ENCODE peak calls at places on chromosomes 4 and X, in nine cellular contexts. E is cardiac muscle cell, Z is GM23248, Y is left ventricle myocardium inferior, H is thyroid gland, A is Caco-2, K is pancreas, F is PC-9, P is ovary. G is an unnamed sample. For H3K4me1, the result is how much of the 10 kb centered on the place peaks cover.

GRCh38 chrX:56248492-56248891 is 16.3 kb downstream of the KLF8 start:
- DNase-seq in F (no peak), E (peak), A (peak), Z (peak), Y (peak), K (peak), P (peak), H (peak), G (peak)

GRCh38 chr4:147094228-147094627 is 148.6 kb upstream of the TTC29 start:
- DNase-seq in Z (no peak), P (no peak), A (no peak), H (peak), F (no peak), K (no peak), E (peak), Y (no peak), G (peak)

GRCh38 chrX:150363561-150364346 is 637 bp downstream of the MAMLD1 start:
- DNase-seq in Y (peak), A (no peak), F (no peak), Z (peak), E (peak), H (peak), K (peak), P (no peak), G (no peak)

GRCh38 chr4:80425701-80426100 is 90.2 kb downstream of the CFAP299 start:
- DNase-seq in Y (no peak), F (no peak), P (no peak), H (no peak), E (no peak), A (no peak), K (no peak), Z (no peak), G (no peak)

GRCh38 chr4:155966661-155967060 is 13.0 kb upstream of the CTSO start:
- DNase-seq in E (no peak), Y (no peak), A (no peak), P (no peak), F (no peak), H (no peak), K (no peak), Z (no peak), G (no peak)

GRCh38 chr4:189341881-189342280 is 598.8 kb upstream of the FRG1 start:
- DNase-seq in A (no peak), H (no peak), P (no peak), Z (no peak), K (no peak), F (no peak), E (no peak), Y (no peak), G (no peak)

GRCh38 chrX:72274526-72274925 is 2.5 kb downstream of the RPS4X start:
- DNase-seq in Z (no peak), H (no peak), P (no peak), F (no peak), K (no peak), Y (no peak), E (no peak), A (no peak), G (no peak)

GRCh38 chr4:78510681-78511080 is 40.9 kb upstream of the ANXA3 start:
- DNase-seq in Y (no peak), P (no peak), K (no peak), Z (no peak), F (no peak), H (no peak), A (no peak), E (no peak), G (no peak)

GRCh38 chr4:499563-499962 is 553 bp downstream of the PIGG start:
- DNase-seq in K (no peak), H (no peak), Z (peak), P (no peak), A (no peak), E (no peak), F (no peak), Y (no peak), G (peak)

GRCh38 chr4:81314196-81314896 is 99.3 kb upstream of the PRKG2 start:
- DNase-seq in A (peak), H (peak), P (no peak), E (peak), Y (peak), F (no peak), Z (peak), K (peak), G (no peak)

GRCh38 chr4:92303621-92304027 is at the start of gene GRID2:
- DNase-seq in E (peak), K (peak), A (no peak), Z (peak), P (peak), Y (no peak), H (peak), F (no peak), G (peak)

GRCh38 chr4:127732623-127733199 is 2.5 kb downstream of the SLC25A31 start:
- DNase-seq in Z (peak), P (no peak), E (peak), H (no peak), K (no peak), A (no peak), F (peak), Y (no peak), G (no peak)

GRCh38 chr4:81688085-81688484 is 216.4 kb upstream of the RASGEF1B start:
- DNase-seq in F (no peak), P (no peak), Z (peak), Y (no peak), A (no peak), E (no peak), K (no peak), H (no peak), G (no peak)

GRCh38 chrX:108353452-108353851 is 84.8 kb downstream of the COL4A6 start:
- DNase-seq in K (no peak), E (no peak), Y (no peak), A (no peak), Z (no peak), F (no peak), P (no peak), H (no peak), G (no peak)

GRCh38 chrX:11724122-11725017 is 33.7 kb upstream of the MSL3 start:
- DNase-seq in H (peak), F (no peak), E (peak), Y (no peak), Z (peak), P (no peak), A (no peak), K (no peak), G (no peak)

GRCh38 chr4:109921384-109921808 is 8.7 kb downstream of the EGF start:
- DNase-seq in Z (peak), H (no peak), P (no peak), Y (no peak), E (no peak), K (no peak), F (peak), A (no peak), G (no peak)

GRCh38 chrX:119871245-119871598 is 311 bp downstream of the RNF113A start:
- DNase-seq in K (peak), Z (no peak), F (no peak), Y (no peak), H (no peak), P (no peak), A (no peak), E (no peak), G (no peak)

GRCh38 chr4:22881416-22881815 is 188.7 kb downstream of the GBA3 start:
- DNase-seq in Z (no peak), E (no peak), H (no peak), K (no peak), A (no peak), P (no peak), F (no peak), Y (no peak), G (no peak)

GRCh38 chrX:19544693-19545305 is 29.5 kb upstream of the MAP3K15 start:
- DNase-seq in E (peak), P (no peak), A (no peak), F (peak), H (peak), Z (peak), Y (no peak), K (no peak), G (peak)

GRCh38 chrX:137354851-137355250 is 211.1 kb upstream of the ZIC3 start:
- DNase-seq in P (no peak), H (no peak), E (no peak), K (no peak), Y (no peak), Z (no peak), A (no peak), F (no peak), G (no peak)

GRCh38 chr4:76948441-76949292 is 885 bp upstream of the SEPTIN11 start:
- DNase-seq in H (peak), Y (peak), P (peak), K (peak), F (peak), A (peak), Z (peak), E (peak), G (peak)

GRCh38 chr4:86825511-86825910 is 23.7 kb downstream of the SLC10A6 start:
- DNase-seq in A (no peak), Z (no peak), P (no peak), K (no peak), H (no peak), E (no peak), F (no peak), Y (no peak), G (no peak)
- H3K4me1 ChIP-seq in A (under half), Z (under half), P (under half), K (under half), H (under half), E (under half), F (under half), Y (under half), G (under half)

GRCh38 chr4:102505708-102506107 is 4.5 kb downstream of the NFKB1 start:
- DNase-seq in K (no peak), H (no peak), A (no peak), P (no peak), Y (no peak), Z (no peak), F (no peak), E (no peak), G (no peak)
- H3K4me1 ChIP-seq in K (under half), H (under half), A (under half), P (under half), Y (half or more), Z (under half), F (under half), E (under half), G (under half)

DNA sequence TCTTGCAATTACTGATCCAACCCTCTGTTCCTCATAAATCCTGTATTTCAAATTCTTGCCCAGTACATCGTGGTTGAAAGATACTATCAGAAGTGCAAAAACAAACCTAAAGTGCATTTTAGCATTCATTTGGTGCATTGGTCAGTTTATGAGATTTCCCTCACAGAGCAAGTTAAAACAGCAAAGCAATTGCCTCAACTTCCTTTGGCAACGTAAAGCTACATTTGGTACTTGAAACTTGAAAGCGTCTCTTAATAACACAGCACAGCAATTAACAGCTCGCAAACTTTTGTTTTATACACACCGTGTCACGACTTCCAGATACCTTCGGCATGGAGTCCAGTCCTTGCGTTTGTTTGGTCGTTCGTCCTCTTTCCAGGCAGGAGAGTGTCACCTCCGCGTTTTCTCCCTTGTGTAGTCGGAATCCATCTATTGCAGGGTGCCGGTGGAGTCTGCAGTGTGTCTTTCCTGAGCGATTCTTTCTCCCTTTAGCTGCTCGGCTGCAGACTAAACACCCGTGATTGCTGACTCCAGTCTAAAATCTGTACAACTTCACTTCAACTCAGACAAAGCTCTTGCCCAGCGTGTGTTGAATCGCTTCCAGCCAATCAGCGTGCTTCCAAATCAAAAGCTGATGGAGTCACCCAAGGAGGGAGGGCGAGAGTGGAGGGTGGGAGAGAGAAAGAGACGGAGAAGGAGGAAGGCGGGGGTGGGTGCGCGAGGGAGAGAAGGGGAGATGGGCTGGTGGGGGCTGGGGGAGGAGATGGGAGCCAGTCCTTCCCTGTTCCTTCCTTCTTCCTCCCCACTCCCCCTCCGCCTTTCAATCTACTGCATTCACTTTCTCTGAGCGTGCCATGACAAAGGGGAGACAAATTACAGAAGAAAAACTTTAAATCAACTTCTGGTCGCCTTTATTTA is at the start of gene PCDH18:
- DNase-seq in Y (peak), F (no peak), Z (peak), K (peak), E (peak), H (peak), A (peak), P (peak), G (peak)
- H3K4me1 ChIP-seq in Y (under half), F (under half), Z (under half), K (under half), E (under half), H (under half), A (under half), P (under half), G (under half)

DNA sequence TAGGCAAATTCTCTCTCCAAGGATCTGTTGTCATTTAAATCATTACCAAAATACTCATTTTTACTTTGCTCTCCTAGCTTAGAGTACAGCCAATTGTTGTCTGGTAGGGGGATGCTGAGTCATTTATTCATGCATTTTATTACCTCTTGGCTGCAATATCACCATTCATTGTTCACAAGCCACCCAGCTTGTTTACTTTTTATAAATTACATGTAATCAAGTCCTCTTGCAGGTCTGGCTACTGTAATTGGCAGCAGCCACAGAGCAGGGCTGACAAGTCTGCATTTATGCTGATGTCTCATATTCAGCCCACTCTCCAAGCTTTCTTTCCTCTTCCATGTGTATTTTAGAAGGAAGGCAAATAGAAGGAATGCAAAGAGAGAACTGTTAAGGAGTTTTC is 15.4 kb downstream of the GAB1 start:
- DNase-seq in E (no peak), F (peak), A (no peak), Y (no peak), Z (no peak), H (no peak), K (no peak), P (no peak), G (no peak)
- H3K4me1 ChIP-seq in E (half or more), F (under half), A (under half), Y (under half), Z (under half), H (under half), K (half or more), P (under half), G (half or more)

DNA sequence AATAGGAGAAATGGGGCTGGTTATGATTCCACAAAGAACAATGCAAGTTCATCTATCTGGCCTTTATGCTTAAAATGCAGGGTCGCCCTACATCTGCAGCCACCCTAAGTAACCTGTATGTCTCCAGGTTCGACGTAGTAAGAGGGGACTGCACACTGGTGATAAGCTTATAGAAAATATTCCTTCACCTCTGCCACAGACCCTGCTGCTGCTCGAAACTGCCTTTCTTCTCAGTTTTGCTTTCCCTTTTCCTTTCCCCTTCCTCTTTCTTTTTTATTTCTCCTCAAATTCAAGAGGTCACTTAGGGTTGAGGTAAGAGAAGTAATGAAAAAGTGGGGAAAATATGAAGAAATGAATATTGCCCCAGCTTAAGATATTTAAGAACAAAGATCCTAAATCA is 123.5 kb downstream of the DCHS2 start:
- DNase-seq in Z (no peak), F (no peak), K (no peak), P (no peak), Y (no peak), A (no peak), E (no peak), H (no peak), G (no peak)
- H3K4me1 ChIP-seq in Z (under half), F (under half), K (under half), P (under half), Y (under half), A (under half), E (under half), H (under half), G (under half)

DNA sequence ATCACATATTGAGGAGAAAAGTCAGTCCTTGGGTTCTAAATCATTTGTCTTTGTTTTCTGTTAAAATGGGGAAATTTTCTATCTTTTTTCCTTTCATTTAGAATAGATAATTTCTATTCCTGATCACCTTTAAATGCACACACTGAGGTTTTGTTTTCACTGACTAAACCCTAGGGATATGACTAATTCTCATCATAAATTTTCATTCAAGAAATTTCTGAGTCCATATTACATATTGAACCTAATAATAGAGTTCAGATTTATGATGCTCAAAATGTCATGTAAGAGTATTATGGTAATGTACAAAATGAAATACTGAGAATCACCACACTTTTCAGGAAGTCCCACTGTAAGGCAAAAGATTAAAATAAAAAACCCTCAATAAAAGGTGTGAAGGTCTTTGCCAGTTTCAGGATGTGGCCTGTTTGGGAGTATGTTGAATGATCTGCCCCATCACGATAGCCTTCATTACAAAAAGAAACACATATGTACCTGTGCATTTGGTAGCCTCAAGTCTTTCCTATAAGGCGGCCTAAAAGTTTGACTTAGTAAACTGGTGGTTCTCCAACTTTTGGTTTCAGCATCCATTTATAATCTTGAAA is 49.4 kb downstream of the LEF1 start:
- DNase-seq in A (no peak), P (no peak), Z (no peak), Y (no peak), E (no peak), H (no peak), F (no peak), K (no peak), G (no peak)
- H3K4me1 ChIP-seq in A (under half), P (under half), Z (under half), Y (under half), E (under half), H (under half), F (under half), K (under half), G (under half)

GRCh38 chr4:38694330-38694729 is 30.3 kb downstream of the KLF3 start:
- DNase-seq in E (no peak), H (no peak), Z (no peak), P (no peak), A (no peak), Y (no peak), F (no peak), K (no peak), G (no peak)

GRCh38 chr4:38691251-38692008 is 27.4 kb downstream of the KLF3 start:
- DNase-seq in P (no peak), Y (no peak), H (no peak), E (no peak), F (no peak), A (no peak), Z (peak), K (no peak), G (no peak)

GRCh38 chr4:38692421-38692820 is 28.4 kb downstream of the KLF3 start:
- DNase-seq in A (no peak), F (no peak), E (no peak), H (no peak), Z (no peak), K (no peak), P (no peak), Y (no peak), G (no peak)

GRCh38 chr4:38695844-38696243 is 31.8 kb downstream of the KLF3 start:
- DNase-seq in K (no peak), A (no peak), E (no peak), Y (no peak), H (no peak), P (no peak), Z (no peak), F (no peak), G (no peak)

DNA sequence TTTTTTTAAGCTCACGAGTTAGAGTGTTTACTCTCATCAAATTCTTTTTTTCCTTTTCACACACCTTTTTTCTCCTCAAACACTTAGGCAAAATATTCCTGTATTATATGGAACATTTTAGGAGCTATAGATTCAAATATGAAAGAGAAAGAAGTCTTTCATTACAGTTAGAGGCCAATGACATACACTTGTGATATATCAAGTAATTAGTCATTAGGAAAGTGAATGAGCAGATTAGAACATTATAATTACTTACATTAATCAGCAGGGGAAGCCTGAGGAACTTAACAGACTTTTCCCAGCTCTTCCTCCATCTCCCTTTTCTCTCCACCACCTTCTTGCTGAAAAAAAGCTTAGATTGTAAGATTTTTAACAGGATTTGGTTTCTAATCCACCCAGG is 29.5 kb downstream of the KLF3 start:
- DNase-seq in K (no peak), A (no peak), E (no peak), F (no peak), Y (no peak), H (no peak), Z (no peak), P (no peak), G (no peak)
- H3K4me1 ChIP-seq in K (under half), A (under half), E (under half), F (under half), Y (half or more), H (under half), Z (under half), P (under half), G (under half)